ENCODE peak calls at places on chromosome 22, in nine cellular contexts. X is breast epithelium; V is left ventricle myocardium inferior; N is fibroblast of lung; L is CD4-positive, alpha-beta T cell; Q is WERI-Rb-1; P is brain microvascular endothelial cell; O is colonic mucosa; D is cardiac fibroblast. H is an unnamed sample.

GRCh38 chr22:19373450-19373849 is 58.1 kb downstream of the HIRA start:
- DNase-seq in X (no peak), V (no peak), N (no peak), L (no peak), Q (no peak), P (no peak), O (no peak), D (no peak), H (no peak)

GRCh38 chr22:25453557-25453956 is 110.9 kb upstream of the GRK3 start:
- DNase-seq in X (no peak), V (no peak), N (no peak), L (no peak), Q (no peak), P (no peak), O (no peak), D (no peak), H (no peak)

GRCh38 chr22:42769238-42769573 is 48.5 kb upstream of the A4GALT start:
- DNase-seq in X (no peak), V (no peak), N (no peak), L (no peak), Q (no peak), P (no peak), O (no peak), D (no peak), H (no peak)

GRCh38 chr22:33812578-33812977 is 107.7 kb downstream of the LARGE1 start:
- DNase-seq in X (no peak), V (no peak), N (no peak), L (no peak), Q (no peak), P (no peak), O (no peak), D (no peak), H (no peak)

GRCh38 chr22:28105396-28105795 is 186.3 kb upstream of the PITPNB start:
- DNase-seq in X (no peak), V (no peak), N (no peak), L (no peak), Q (no peak), P (no peak), O (no peak), D (no peak), H (no peak)

GRCh38 chr22:29265306-29265705 is 2.5 kb downstream of the RHBDD3 start:
- DNase-seq in X (no peak), V (no peak), N (no peak), L (no peak), Q (no peak), P (no peak), O (no peak), D (no peak), H (no peak)

GRCh38 chr22:19060356-19061009 is 61.7 kb downstream of the DGCR2 start:
- DNase-seq in X (no peak), V (no peak), N (peak), L (no peak), Q (no peak), P (peak), O (no peak), D (peak), H (no peak)

GRCh38 chr22:46596032-46596441 is 24.1 kb upstream of the GRAMD4 start:
- DNase-seq in X (no peak), V (peak), N (peak), L (no peak), Q (peak), P (no peak), O (no peak), D (no peak), H (peak)

GRCh38 chr22:23079814-23080521 is 9.6 kb downstream of the GNAZ start:
- DNase-seq in X (no peak), V (no peak), N (no peak), L (no peak), Q (no peak), P (no peak), O (no peak), D (no peak), H (no peak)

GRCh38 chr22:39219071-39220050 is 25.4 kb downstream of the PDGFB start:
- DNase-seq in X (no peak), V (no peak), N (no peak), L (peak), Q (peak), P (no peak), O (no peak), D (no peak), H (no peak)

GRCh38 chr22:19181786-19182471 is 3.4 kb upstream of the SLC25A1 start:
- DNase-seq in X (no peak), V (no peak), N (no peak), L (no peak), Q (no peak), P (no peak), O (no peak), D (no peak), H (no peak)

GRCh38 chr22:42357221-42357620 is 75.0 kb downstream of the NFAM1 start:
- DNase-seq in X (no peak), V (no peak), N (no peak), L (no peak), Q (no peak), P (no peak), O (no peak), D (no peak), H (no peak)

GRCh38 chr22:17164392-17165024 is 5.4 kb upstream of the HDHD5 start:
- DNase-seq in X (no peak), V (no peak), N (no peak), L (no peak), Q (no peak), P (no peak), O (no peak), D (peak), H (no peak)
- TF ChIP-seq CTCF in X (no peak), V (no peak), N (peak), L (no peak), Q (peak), P (peak), O (no peak), D (peak), H (no peak)

GRCh38 chr22:49962012-49962750 is 1.6 kb downstream of the PIM3 start:
- DNase-seq in X (peak), V (peak), N (peak), L (peak), Q (peak), P (peak), O (peak), D (peak), H (peak)

GRCh38 chr22:49960159-49960966 is at the start of gene PIM3:
- DNase-seq in X (peak), V (peak), N (peak), L (peak), Q (peak), P (peak), O (peak), D (peak), H (peak)

GRCh38 chr22:49962751-49963646 is 2.4 kb downstream of the PIM3 start:
- DNase-seq in X (peak), V (peak), N (no peak), L (peak), Q (no peak), P (no peak), O (peak), D (no peak), H (no peak)

GRCh38 chr22:49960967-49961600 is 512 bp downstream of the PIM3 start:
- DNase-seq in X (peak), V (peak), N (peak), L (peak), Q (peak), P (peak), O (peak), D (peak), H (peak)

DNA sequence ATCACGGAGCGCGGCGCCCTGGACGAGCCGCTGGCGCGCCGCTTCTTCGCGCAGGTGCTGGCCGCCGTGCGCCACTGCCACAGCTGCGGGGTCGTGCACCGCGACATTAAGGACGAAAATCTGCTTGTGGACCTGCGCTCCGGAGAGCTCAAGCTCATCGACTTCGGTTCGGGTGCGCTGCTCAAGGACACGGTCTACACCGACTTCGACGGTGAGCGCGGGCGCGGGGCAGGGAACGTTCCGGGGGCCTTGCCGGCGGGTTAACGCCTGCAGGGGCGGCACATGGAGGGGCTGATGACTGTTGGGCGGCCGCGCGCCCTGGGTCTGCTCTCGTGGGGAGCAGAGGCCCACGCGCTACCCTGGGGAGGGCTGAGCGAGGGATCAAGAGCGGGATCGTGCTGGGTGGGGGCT is 1.0 kb downstream of the PIM3 start:
- DNase-seq in X (no peak), V (peak), N (no peak), L (peak), Q (no peak), P (no peak), O (peak), D (peak), H (no peak)
- TF ChIP-seq CTCF in X (no peak), V (no peak), N (no peak), L (no peak), Q (no peak), P (no peak), O (no peak), D (no peak), H (no peak)

DNA sequence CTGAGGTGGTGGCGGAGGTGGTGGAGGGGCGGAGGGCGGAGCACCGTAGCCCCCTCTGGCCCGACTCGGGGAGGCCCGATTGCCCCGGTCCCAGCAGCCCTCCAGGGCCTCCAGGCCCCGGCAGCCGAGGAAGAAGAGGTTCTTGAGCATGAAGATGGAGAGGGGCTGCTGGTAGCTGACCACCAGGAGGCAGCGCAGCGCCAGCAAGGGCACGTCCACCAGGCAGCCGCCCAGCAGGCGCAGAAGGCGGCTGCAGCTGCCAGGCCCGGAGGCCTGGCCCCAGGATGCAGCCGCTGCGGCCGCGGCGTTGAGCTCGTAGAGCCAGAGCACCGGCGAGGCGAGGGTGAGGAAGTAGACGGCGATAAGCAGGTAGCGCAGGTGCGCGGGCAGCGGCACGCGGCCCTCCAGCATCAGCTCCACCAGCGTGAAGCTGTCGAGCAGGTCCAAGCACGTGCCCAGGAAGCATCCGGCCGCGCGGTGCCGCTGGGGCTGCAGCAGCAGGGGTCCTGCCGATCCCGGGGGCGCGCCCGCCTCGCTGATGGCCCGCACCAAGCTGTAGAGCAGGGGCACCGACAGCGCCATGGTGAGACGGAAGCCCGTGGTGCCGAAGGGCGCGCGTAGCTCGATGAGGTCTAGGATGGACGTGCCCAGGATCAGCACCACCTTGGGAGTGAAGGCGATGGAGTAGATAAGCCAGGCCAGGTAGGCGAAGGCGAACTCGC is 1.5 kb downstream of the TMEM121B start:
- DNase-seq in X (no peak), V (peak), N (no peak), L (no peak), Q (peak), P (no peak), O (peak), D (peak), H (no peak)
- TF ChIP-seq CTCF in X (no peak), V (peak), N (peak), L (no peak), Q (peak), P (peak), O (peak), D (peak), H (no peak)

GRCh38 chr22:34946339-34946985 is 119.5 kb upstream of the ISX start:
- DNase-seq in X (no peak), V (no peak), N (peak), L (no peak), Q (no peak), P (no peak), O (no peak), D (no peak), H (no peak)

DNA sequence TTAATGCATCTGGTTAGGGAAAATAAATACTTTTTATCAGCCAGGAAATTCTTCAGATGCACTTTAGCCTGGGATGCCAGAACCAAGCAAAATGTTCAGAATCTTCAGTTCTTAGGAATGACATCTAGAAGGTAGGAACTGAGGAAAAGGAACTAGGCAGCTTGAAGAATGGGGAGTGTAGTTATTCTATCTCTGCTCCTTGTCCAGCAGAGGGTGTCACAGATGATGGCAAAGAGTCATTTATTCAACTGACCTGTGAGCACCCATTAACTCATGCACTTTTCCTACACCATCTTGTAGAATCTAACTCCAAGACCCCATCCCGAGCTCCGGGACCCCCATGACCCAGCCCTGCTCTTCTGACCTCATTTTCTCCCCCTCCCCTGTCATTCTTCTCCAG is 122.1 kb upstream of the ISX start:
- DNase-seq in X (no peak), V (no peak), N (no peak), L (no peak), Q (no peak), P (no peak), O (no peak), D (no peak), H (no peak)
- TF ChIP-seq CTCF in X (no peak), V (no peak), N (no peak), L (no peak), Q (peak), P (no peak), O (no peak), D (no peak), H (no peak)

GRCh38 chr22:49023879-49024774 is 803.5 kb downstream of the BRD1 start:
- DNase-seq in X (no peak), V (no peak), N (no peak), L (no peak), Q (no peak), P (no peak), O (no peak), D (no peak), H (no peak)
- TF ChIP-seq CTCF in X (no peak), V (no peak), N (no peak), L (no peak), Q (no peak), P (no peak), O (no peak), D (no peak), H (no peak)

GRCh38 chr22:35995772-35996171 is 32.9 kb downstream of the RBFOX2 start:
- DNase-seq in X (peak), V (peak), N (peak), L (no peak), Q (no peak), P (peak), O (peak), D (peak), H (peak)

GRCh38 chr22:35995345-35995744 is 33.3 kb downstream of the RBFOX2 start:
- DNase-seq in X (no peak), V (no peak), N (no peak), L (no peak), Q (no peak), P (peak), O (no peak), D (no peak), H (no peak)

GRCh38 chr22:35997438-35997837 is 31.2 kb downstream of the RBFOX2 start:
- DNase-seq in X (no peak), V (no peak), N (peak), L (no peak), Q (no peak), P (peak), O (no peak), D (peak), H (no peak)

GRCh38 chr22:35998748-35999147 is 29.9 kb downstream of the RBFOX2 start:
- DNase-seq in X (no peak), V (no peak), N (no peak), L (no peak), Q (no peak), P (no peak), O (no peak), D (no peak), H (no peak)

DNA sequence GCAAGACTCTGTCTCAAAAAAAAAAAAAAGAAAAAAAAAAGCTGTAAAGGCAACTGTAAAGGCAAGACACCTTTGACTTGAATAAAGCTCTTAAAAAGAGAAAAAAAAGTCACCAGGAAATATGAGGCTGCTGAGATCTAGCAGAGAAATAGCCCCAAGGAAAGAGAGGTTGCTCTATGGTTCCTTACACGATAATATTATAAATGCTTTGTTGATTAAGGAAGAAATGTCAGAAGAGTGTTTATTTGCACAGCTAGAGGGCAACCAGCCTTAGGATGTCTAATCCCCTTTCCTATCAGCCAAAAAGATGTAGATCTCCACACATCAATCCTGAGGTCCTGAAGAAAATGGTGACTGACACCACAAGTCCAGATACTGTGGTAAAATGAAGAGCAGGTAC is 32.0 kb downstream of the RBFOX2 start:
- DNase-seq in X (no peak), V (no peak), N (no peak), L (no peak), Q (no peak), P (no peak), O (no peak), D (no peak), H (no peak)
- TF ChIP-seq CTCF in X (no peak), V (no peak), N (no peak), L (no peak), Q (no peak), P (no peak), O (no peak), D (no peak), H (no peak)

GRCh38 chr22:41273128-41273527 is 12.9 kb downstream of the RANGAP1 start:
- DNase-seq in X (no peak), V (no peak), N (no peak), L (no peak), Q (no peak), P (no peak), O (no peak), D (no peak), H (no peak)

GRCh38 chr22:41271787-41272186 is 14.2 kb downstream of the RANGAP1 start:
- DNase-seq in X (no peak), V (no peak), N (no peak), L (no peak), Q (no peak), P (no peak), O (no peak), D (no peak), H (no peak)

GRCh38 chr22:41280854-41281253 is 5.1 kb downstream of the RANGAP1 start:
- DNase-seq in X (no peak), V (no peak), N (no peak), L (no peak), Q (no peak), P (no peak), O (no peak), D (no peak), H (no peak)

GRCh38 chr22:41280065-41280464 is 5.9 kb downstream of the RANGAP1 start:
- DNase-seq in X (peak), V (no peak), N (no peak), L (no peak), Q (no peak), P (no peak), O (no peak), D (no peak), H (no peak)

GRCh38 chr22:41274856-41275255 is 11.1 kb downstream of the RANGAP1 start:
- DNase-seq in X (peak), V (no peak), N (no peak), L (no peak), Q (no peak), P (no peak), O (no peak), D (no peak), H (no peak)
- TF ChIP-seq CTCF in X (no peak), V (no peak), N (no peak), L (no peak), Q (no peak), P (no peak), O (no peak), D (no peak), H (no peak)

GRCh38 chr22:20588092-20588842 is 80.9 kb downstream of the MED15 start:
- DNase-seq in X (no peak), V (no peak), N (no peak), L (no peak), Q (no peak), P (no peak), O (no peak), D (no peak), H (no peak)
- TF ChIP-seq CTCF in X (no peak), V (no peak), N (no peak), L (no peak), Q (no peak), P (peak), O (no peak), D (no peak), H (no peak)

GRCh38 chr22:44091021-44091721 is 67.1 kb downstream of the PARVB start:
- DNase-seq in X (no peak), V (no peak), N (peak), L (no peak), Q (peak), P (peak), O (no peak), D (peak), H (no peak)
- TF ChIP-seq CTCF in X (no peak), V (no peak), N (peak), L (no peak), Q (peak), P (peak), O (no peak), D (peak), H (no peak)